ENCODE peak calls at places on chromosomes 5 and 9, in ten cellular contexts. C, R, Z, E, J, A, H, T, B and U are unnamed samples.

GRCh38 chr5:180975338-180975737 is 13.3 kb upstream of the BTNL3 start:
- DNase-seq in C (no peak), R (no peak), Z (peak), E (no peak), J (no peak), A (no peak), H (no peak), T (no peak), B (no peak), U (peak)

GRCh38 chr5:134127988-134128647 is 13.6 kb downstream of the TCF7 start:
- DNase-seq in C (no peak), R (no peak), Z (no peak), E (no peak), J (peak), A (no peak), H (peak), T (no peak), B (no peak), U (no peak)

GRCh38 chr9:123769723-123770122 is 160.2 kb downstream of the DENND1A start:
- DNase-seq in C (no peak), R (no peak), Z (no peak), E (peak), J (no peak), A (peak), H (no peak), T (no peak), B (no peak), U (no peak)

GRCh38 chr9:129109952-129110739 is 447 bp downstream of the CRAT start:
- DNase-seq in C (no peak), R (peak), Z (no peak), E (peak), J (no peak), A (no peak), H (peak), T (peak), B (no peak), U (peak)

GRCh38 chr5:170773031-170773985 is 10.2 kb upstream of the GABRP start:
- DNase-seq in C (no peak), R (no peak), Z (no peak), E (no peak), J (no peak), A (no peak), H (no peak), T (no peak), B (no peak), U (no peak)

GRCh38 chr9:107734231-107735014 is 244.9 kb upstream of the KLF4 start:
- DNase-seq in C (no peak), R (peak), Z (no peak), E (peak), J (no peak), A (no peak), H (no peak), T (peak), B (no peak), U (no peak)

GRCh38 chr9:18706648-18707047 is 232.7 kb downstream of the ADAMTSL1 start:
- DNase-seq in C (no peak), R (no peak), Z (no peak), E (no peak), J (no peak), A (no peak), H (no peak), T (no peak), B (no peak), U (no peak)

GRCh38 chr9:116899337-116900006 is 212.4 kb downstream of the TRIM32 start:
- DNase-seq in C (no peak), R (peak), Z (no peak), E (no peak), J (no peak), A (no peak), H (no peak), T (peak), B (no peak), U (no peak)

GRCh38 chr5:74341221-74341620 is 299.3 kb downstream of the ENC1 start:
- DNase-seq in C (no peak), R (peak), Z (no peak), E (no peak), J (no peak), A (no peak), H (no peak), T (no peak), B (no peak), U (no peak)

GRCh38 chr9:74025402-74025894 is 471.7 kb upstream of the RORB start:
- DNase-seq in C (no peak), R (peak), Z (no peak), E (peak), J (no peak), A (no peak), H (no peak), T (no peak), B (no peak), U (no peak)

GRCh38 chr5:87136096-87136495 is 131.6 kb upstream of the RASA1 start:
- DNase-seq in C (no peak), R (no peak), Z (no peak), E (no peak), J (no peak), A (no peak), H (no peak), T (no peak), B (no peak), U (no peak)

GRCh38 chr5:158026248-158027031 is 167.5 kb upstream of the CLINT1 start:
- DNase-seq in C (no peak), R (no peak), Z (no peak), E (peak), J (no peak), A (no peak), H (no peak), T (peak), B (no peak), U (no peak)